ENCODE peak calls at places on chromosomes 11 and 22, in four cellular contexts. One of them, this sample, is unnamed.

GRCh38 chr11:132864811-132865576 is 667.3 kb downstream of the OPCML start:
- DNase-seq in DMS79 treated with DMSO at 0.1 percent for 48 hours: no peak
- DNase-seq in Peyer's patch: no peak
- DNase-seq in OCI-LY7: no peak
- DNase-seq in this sample: no peak

GRCh38 chr11:1354125-1354938 is 35.4 kb upstream of the BRSK2 start:
- DNase-seq in Peyer's patch: no peak
- DNase-seq in DMS79 treated with DMSO at 0.1 percent for 48 hours: no peak
- DNase-seq in OCI-LY7: no peak
- DNase-seq in this sample: no peak

GRCh38 chr22:19554834-19555404 is 30.7 kb upstream of the CLDN5 start:
- DNase-seq in Peyer's patch: peak; percentile 40
- DNase-seq in DMS79 treated with DMSO at 0.1 percent for 48 hours: no peak
- DNase-seq in OCI-LY7: no peak
- DNase-seq in this sample: no peak

GRCh38 chr11:8218840-8219239 is 44.8 kb downstream of the LMO1 start:
- DNase-seq in DMS79 treated with DMSO at 0.1 percent for 48 hours: no peak
- DNase-seq in Peyer's patch: peak; percentile 32
- DNase-seq in OCI-LY7: no peak
- DNase-seq in this sample: no peak

GRCh38 chr11:17734418-17734911 is at the start of gene KCNC1:
- DNase-seq in DMS79 treated with DMSO at 0.1 percent for 48 hours: peak; percentile 44
- DNase-seq in OCI-LY7: no peak
- DNase-seq in Peyer's patch: peak; percentile 13
- DNase-seq in this sample: no peak

GRCh38 chr11:59173080-59173963 is 1.4 kb downstream of the DTX4 start:
- DNase-seq in OCI-LY7: no peak
- DNase-seq in Peyer's patch: peak; percentile 57
- DNase-seq in DMS79 treated with DMSO at 0.1 percent for 48 hours: peak; percentile 24
- DNase-seq in this sample: no peak

GRCh38 chr11:133793271-133793848 is 52.0 kb downstream of the SPATA19 start:
- DNase-seq in DMS79 treated with DMSO at 0.1 percent for 48 hours: no peak
- DNase-seq in Peyer's patch: no peak
- DNase-seq in OCI-LY7: no peak
- DNase-seq in this sample: no peak

GRCh38 chr22:26812731-26813130 is 155.3 kb downstream of the MIAT start:
- DNase-seq in Peyer's patch: no peak
- DNase-seq in DMS79 treated with DMSO at 0.1 percent for 48 hours: no peak
- DNase-seq in OCI-LY7: no peak
- DNase-seq in this sample: no peak

GRCh38 chr22:42303304-42304020 is 33.0 kb upstream of the TCF20 start:
- DNase-seq in Peyer's patch: peak; percentile 68
- DNase-seq in OCI-LY7: no peak
- DNase-seq in DMS79 treated with DMSO at 0.1 percent for 48 hours: no peak
- DNase-seq in this sample: no peak

GRCh38 chr11:65501530-65502273 is 2.9 kb downstream of the MALAT1 start:
- DNase-seq in DMS79 treated with DMSO at 0.1 percent for 48 hours: peak; percentile 37
- DNase-seq in Peyer's patch: peak; percentile 41
- DNase-seq in OCI-LY7: peak; percentile 42
- DNase-seq in this sample: no peak

GRCh38 chr11:31487848-31488247 is 21.6 kb downstream of the IMMP1L start:
- DNase-seq in OCI-LY7: peak; percentile 26
- DNase-seq in Peyer's patch: no peak
- DNase-seq in DMS79 treated with DMSO at 0.1 percent for 48 hours: no peak
- DNase-seq in this sample: peak; percentile 63

GRCh38 chr11:134476435-134477021 is 64.5 kb upstream of the B3GAT1 start:
- DNase-seq in OCI-LY7: no peak
- DNase-seq in Peyer's patch: no peak
- DNase-seq in DMS79 treated with DMSO at 0.1 percent for 48 hours: no peak
- DNase-seq in this sample: no peak

GRCh38 chr11:89477175-89477574 is 14.0 kb downstream of the NOX4 start:
- DNase-seq in OCI-LY7: no peak
- DNase-seq in DMS79 treated with DMSO at 0.1 percent for 48 hours: no peak
- DNase-seq in Peyer's patch: no peak
- DNase-seq in this sample: no peak

GRCh38 chr22:30214703-30215405 is 31.7 kb downstream of the LIF start:
- DNase-seq in DMS79 treated with DMSO at 0.1 percent for 48 hours: no peak
- DNase-seq in Peyer's patch: no peak
- DNase-seq in OCI-LY7: no peak
- DNase-seq in this sample: no peak

GRCh38 chr11:115390441-115390840 is 113.8 kb downstream of the CADM1 start:
- DNase-seq in DMS79 treated with DMSO at 0.1 percent for 48 hours: no peak
- DNase-seq in Peyer's patch: no peak
- DNase-seq in OCI-LY7: peak; percentile 49
- DNase-seq in this sample: no peak

GRCh38 chr11:93591247-93591898 is 48.2 kb upstream of the SMCO4 start:
- DNase-seq in Peyer's patch: no peak
- DNase-seq in OCI-LY7: no peak
- DNase-seq in DMS79 treated with DMSO at 0.1 percent for 48 hours: no peak
- DNase-seq in this sample: peak; percentile 78

GRCh38 chr11:122271747-122272146 is 155.7 kb upstream of the BLID start:
- DNase-seq in OCI-LY7: no peak
- DNase-seq in DMS79 treated with DMSO at 0.1 percent for 48 hours: peak; percentile 87
- DNase-seq in Peyer's patch: no peak
- DNase-seq in this sample: no peak

GRCh38 chr11:125624756-125625213 is at the start of gene CHEK1:
- DNase-seq in Peyer's patch: no peak
- DNase-seq in DMS79 treated with DMSO at 0.1 percent for 48 hours: no peak
- DNase-seq in OCI-LY7: no peak
- DNase-seq in this sample: no peak

GRCh38 chr11:1388763-1389102 is 1.0 kb upstream of the BRSK2 start:
- DNase-seq in OCI-LY7: no peak
- DNase-seq in DMS79 treated with DMSO at 0.1 percent for 48 hours: no peak
- DNase-seq in Peyer's patch: no peak
- DNase-seq in this sample: no peak

GRCh38 chr11:32312865-32313403 is 122.4 kb downstream of the WT1 start:
- DNase-seq in DMS79 treated with DMSO at 0.1 percent for 48 hours: no peak
- DNase-seq in Peyer's patch: no peak
- DNase-seq in OCI-LY7: peak; percentile 24
- DNase-seq in this sample: peak; percentile 83

GRCh38 chr11:129828301-129828836 is 12.7 kb downstream of the TMEM45B start:
- DNase-seq in DMS79 treated with DMSO at 0.1 percent for 48 hours: peak; percentile 87
- DNase-seq in Peyer's patch: no peak
- DNase-seq in OCI-LY7: no peak
- DNase-seq in this sample: no peak

GRCh38 chr11:17273668-17274321 is 2.7 kb upstream of the NUCB2 start:
- DNase-seq in DMS79 treated with DMSO at 0.1 percent for 48 hours: no peak
- DNase-seq in OCI-LY7: peak; percentile 44
- DNase-seq in Peyer's patch: no peak
- DNase-seq in this sample: peak; percentile 72

GRCh38 chr11:100801225-100801999 is 114.3 kb downstream of the ARHGAP42 start:
- DNase-seq in Peyer's patch: no peak
- DNase-seq in DMS79 treated with DMSO at 0.1 percent for 48 hours: no peak
- DNase-seq in OCI-LY7: no peak
- DNase-seq in this sample: no peak

GRCh38 chr11:120306519-120307242 is 18.4 kb upstream of the TLCD5 start:
- DNase-seq in Peyer's patch: peak; percentile 70
- DNase-seq in OCI-LY7: no peak
- DNase-seq in DMS79 treated with DMSO at 0.1 percent for 48 hours: no peak
- DNase-seq in this sample: peak; percentile 8

GRCh38 chr22:18994780-18995711 is 59.0 kb upstream of the PRODH start:
- DNase-seq in OCI-LY7: no peak
- DNase-seq in Peyer's patch: no peak
- DNase-seq in DMS79 treated with DMSO at 0.1 percent for 48 hours: no peak
- DNase-seq in this sample: no peak

GRCh38 chr11:13972033-13972910 is 9.7 kb downstream of the SPON1 start:
- DNase-seq in DMS79 treated with DMSO at 0.1 percent for 48 hours: no peak
- DNase-seq in Peyer's patch: no peak
- DNase-seq in OCI-LY7: no peak
- DNase-seq in this sample: no peak

GRCh38 chr11:107565219-107565937 is at the start of gene ALKBH8:
- DNase-seq in DMS79 treated with DMSO at 0.1 percent for 48 hours: peak; percentile 83
- DNase-seq in OCI-LY7: peak; percentile 80
- DNase-seq in Peyer's patch: peak; percentile 89
- DNase-seq in this sample: peak; percentile 77

GRCh38 chr11:85869776-85870175 is 14.6 kb downstream of the CCDC83 start:
- DNase-seq in Peyer's patch: no peak
- DNase-seq in DMS79 treated with DMSO at 0.1 percent for 48 hours: no peak
- DNase-seq in OCI-LY7: no peak
- DNase-seq in this sample: no peak